ENCODE peak calls at places on chromosome 15, in five cellular contexts. C is cardiac fibroblast; A is fibroblast of lung; V is stimulated activated CD8-positive, alpha-beta memory T cell treated with anti-CD3 and anti-CD28 coated beads, Interleukin-12 subunit alpha, Interleukin-12 subunit beta, amount 100 ng/mL, for 1 hour; R is iPS-NIHi11. G is an unnamed sample.

GRCh38 chr15:39944711-39945110 is 10.8 kb downstream of the EIF2AK4 start:
- DNase-seq in C (peak; percentile 25), R (no peak), A (peak; percentile 97), V (no peak), G (no peak)

GRCh38 chr15:31660800-31661199 is 334.2 kb downstream of the KLF13 start:
- DNase-seq in R (no peak), A (no peak), C (no peak), V (no peak), G (no peak)

GRCh38 chr15:73626072-73626471 is 7.1 kb downstream of the NPTN start:
- DNase-seq in C (no peak), A (no peak), V (no peak), R (no peak), G (no peak)

GRCh38 chr15:44598892-44599291 is 61.9 kb downstream of the EIF3J start:
- DNase-seq in C (peak; percentile 70), R (no peak), V (no peak), A (peak; percentile 90), G (no peak)

GRCh38 chr15:90910441-90911301 is 7.6 kb downstream of the MAN2A2 start:
- DNase-seq in A (no peak), C (no peak), R (no peak), V (no peak), G (no peak)

GRCh38 chr15:76217029-76217866 is 94.0 kb downstream of the ETFA start:
- DNase-seq in V (no peak), C (peak; percentile 53), A (peak; percentile 86), R (no peak), G (no peak)

GRCh38 chr15:43150171-43150929 is 17.0 kb downstream of the TMEM62 start:
- DNase-seq in C (peak; percentile 98), R (peak; percentile 20), V (no peak), A (peak; percentile 99), G (no peak)

GRCh38 chr15:73105064-73105463 is 52.8 kb downstream of the NEO1 start:
- DNase-seq in A (no peak), R (no peak), V (no peak), C (no peak), G (no peak)

GRCh38 chr15:41970456-41970855 is 1.9 kb downstream of the EHD4 start:
- DNase-seq in A (no peak), V (no peak), R (no peak), C (no peak), G (no peak)

GRCh38 chr15:68367226-68367625 is 64.7 kb downstream of the ITGA11 start:
- DNase-seq in V (no peak), R (no peak), C (no peak), A (no peak), G (no peak)

G was measured in BE2C.